ENCODE peak calls at places on chromosomes 3 and 15, in nine cellular contexts. W, E, F, U, T, V, X, D and Q are unnamed samples.

GRCh38 chr3:153221748-153222162 is 59.7 kb downstream of the RAP2B start:
- DNase-seq in W (peak; percentile 57), E (peak; percentile 85), F (peak; percentile 97), U (no peak), T (no peak), V (peak; percentile 99), X (no peak), D (no peak), Q (peak; percentile 99)

GRCh38 chr3:99172736-99173657 is 271.5 kb upstream of the DCBLD2 start:
- DNase-seq in W (peak; percentile 68), E (no peak), F (peak; percentile 86), U (peak; percentile 56), T (peak; percentile 47), V (peak; percentile 56), X (no peak), D (peak; percentile 26), Q (peak; percentile 88)

GRCh38 chr3:9739181-9739580 is 7.6 kb downstream of the BRPF1 start:
- DNase-seq in W (no peak), E (no peak), F (no peak), U (no peak), T (no peak), V (no peak), X (no peak), D (no peak), Q (no peak)

GRCh38 chr3:64740232-64740631 is 52.4 kb upstream of the ADAMTS9 start:
- DNase-seq in W (no peak), E (no peak), F (peak; percentile 11), U (no peak), T (no peak), V (peak; percentile 30), X (no peak), D (no peak), Q (peak; percentile 8)

GRCh38 chr3:46931631-46932441 is 44.7 kb downstream of the CCDC12 start:
- DNase-seq in W (no peak), E (peak; percentile 94), F (peak; percentile 21), U (no peak), T (peak; percentile 84), V (no peak), X (no peak), D (no peak), Q (no peak)

GRCh38 chr3:177960014-177960413 is 576.2 kb upstream of the KCNMB2 start:
- DNase-seq in W (no peak), E (no peak), F (peak; percentile 43), U (no peak), T (no peak), V (peak; percentile 51), X (no peak), D (no peak), Q (peak; percentile 27)

GRCh38 chr3:180036678-180037455 is at the start of gene PEX5L:
- DNase-seq in W (peak; percentile 92), E (peak; percentile 69), F (peak; percentile 19), U (peak; percentile 80), T (peak; percentile 80), V (peak; percentile 52), X (peak; percentile 83), D (no peak), Q (peak; percentile 55)

GRCh38 chr15:60038111-60038521 is 34.0 kb downstream of the FOXB1 start:
- DNase-seq in W (no peak), E (no peak), F (no peak), U (no peak), T (no peak), V (no peak), X (peak; percentile 10), D (no peak), Q (no peak)

GRCh38 chr3:129576514-129577345 is 29.7 kb downstream of the PLXND1 start:
- DNase-seq in W (no peak), E (peak; percentile 94), F (peak; percentile 28), U (no peak), T (no peak), V (no peak), X (no peak), D (no peak), Q (no peak)

GRCh38 chr3:184526158-184526483 is 35.5 kb upstream of the EPHB3 start:
- DNase-seq in W (no peak), E (no peak), F (no peak), U (no peak), T (no peak), V (no peak), X (no peak), D (no peak), Q (peak; percentile 10)

GRCh38 chr3:159157275-159157674 is 355.4 kb downstream of the MFSD1 start:
- DNase-seq in W (no peak), E (no peak), F (no peak), U (no peak), T (no peak), V (no peak), X (no peak), D (no peak), Q (no peak)

GRCh38 chr3:159163656-159164055 is 361.8 kb downstream of the MFSD1 start:
- DNase-seq in W (no peak), E (no peak), F (no peak), U (no peak), T (no peak), V (no peak), X (no peak), D (no peak), Q (no peak)

GRCh38 chr3:159158801-159159200 is 356.9 kb downstream of the MFSD1 start:
- DNase-seq in W (no peak), E (no peak), F (no peak), U (no peak), T (no peak), V (no peak), X (no peak), D (no peak), Q (no peak)

GRCh38 chr3:159159546-159159945 is 357.7 kb downstream of the MFSD1 start:
- DNase-seq in W (no peak), E (no peak), F (no peak), U (no peak), T (no peak), V (no peak), X (no peak), D (no peak), Q (no peak)

GRCh38 chr3:159158213-159158612 is 356.4 kb downstream of the MFSD1 start:
- DNase-seq in W (no peak), E (no peak), F (no peak), U (no peak), T (no peak), V (no peak), X (no peak), D (no peak), Q (peak; percentile 55)
- TF ChIP-seq CTCF in W (no peak), E (no peak), F (no peak), U (no peak), T (no peak), V (no peak), X (no peak), D (no peak), Q (peak; percentile 53)

DNA sequence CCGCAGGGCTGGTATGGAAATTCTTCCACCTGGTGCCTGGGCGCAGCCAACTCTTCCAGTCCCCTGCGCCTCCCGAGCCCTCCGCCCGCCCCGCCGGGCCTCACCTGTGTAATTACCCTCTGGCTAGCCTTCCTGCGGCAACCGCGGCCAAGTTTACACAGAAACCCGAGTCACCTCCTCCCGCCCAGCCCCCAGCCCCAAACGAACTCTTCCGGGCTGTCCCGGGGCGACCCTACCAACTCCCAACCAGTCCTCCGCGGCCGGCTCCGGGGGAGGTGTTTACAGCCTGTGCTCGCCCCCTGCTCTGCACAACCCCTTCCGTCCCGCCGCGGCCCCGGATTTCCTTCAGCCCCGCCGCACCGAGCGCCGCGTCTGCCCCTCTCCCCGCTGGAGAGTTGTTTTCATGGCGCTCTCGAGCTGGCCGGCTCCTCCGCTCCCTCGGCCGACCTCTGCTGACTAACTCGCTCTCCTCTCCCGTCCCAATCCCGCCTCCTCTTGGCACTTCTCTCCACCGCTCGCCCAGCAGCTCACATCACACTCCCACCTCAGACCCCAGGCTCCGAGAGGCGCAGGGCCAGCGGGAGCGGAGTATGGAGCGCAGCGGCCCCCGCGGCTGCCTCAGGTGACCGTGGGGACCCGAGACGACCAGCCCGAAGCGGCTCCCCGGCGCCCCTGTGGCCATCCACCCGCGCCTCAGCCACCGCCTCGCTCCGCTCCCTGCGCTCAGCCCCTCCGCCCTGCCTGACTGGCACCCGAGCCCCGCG is 538 bp downstream of the ATOSA start:
- DNase-seq in W (peak; percentile 68), E (peak; percentile 95), F (peak; percentile 54), U (peak; percentile 60), T (peak; percentile 87), V (peak; percentile 55), X (peak; percentile 71), D (peak; percentile 40), Q (peak; percentile 63)
- TF ChIP-seq CTCF in W (no peak), E (no peak), F (peak; percentile 10), U (no peak), T (peak; percentile 18), V (no peak), X (peak; percentile 5), D (no peak), Q (no peak)

DNA sequence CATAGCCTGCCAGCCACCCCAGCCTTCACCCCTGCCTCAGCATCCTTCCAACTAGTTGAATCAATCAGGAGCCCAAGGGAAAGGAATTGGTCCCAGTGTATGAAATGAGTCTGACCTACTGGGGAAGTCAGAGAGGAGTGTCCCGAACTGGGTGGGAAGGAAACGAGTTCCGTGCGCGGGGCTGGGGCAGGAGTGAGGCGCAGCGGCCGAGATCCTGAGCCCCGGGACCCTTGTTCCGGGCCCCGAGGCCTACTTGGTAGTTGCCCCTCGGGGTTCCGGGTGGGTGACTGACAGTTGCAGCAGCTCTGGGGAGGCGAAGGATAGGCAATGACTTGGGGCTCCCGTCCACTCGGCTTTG is 1.1 kb upstream of the PLCL2 start:
- DNase-seq in W (no peak), E (no peak), F (no peak), U (no peak), T (no peak), V (no peak), X (no peak), D (no peak), Q (no peak)
- TF ChIP-seq CTCF in W (no peak), E (no peak), F (no peak), U (no peak), T (no peak), V (no peak), X (no peak), D (no peak), Q (no peak)

GRCh38 chr15:89305395-89305794 is 29.2 kb downstream of the POLG start:
- DNase-seq in W (no peak), E (no peak), F (no peak), U (no peak), T (no peak), V (no peak), X (no peak), D (no peak), Q (no peak)

GRCh38 chr15:89301304-89302089 is 33.1 kb downstream of the POLG start:
- DNase-seq in W (no peak), E (no peak), F (no peak), U (no peak), T (no peak), V (no peak), X (no peak), D (no peak), Q (no peak)

GRCh38 chr15:89303986-89304385 is 30.6 kb downstream of the POLG start:
- DNase-seq in W (no peak), E (no peak), F (no peak), U (no peak), T (no peak), V (no peak), X (no peak), D (no peak), Q (peak; percentile 9)

DNA sequence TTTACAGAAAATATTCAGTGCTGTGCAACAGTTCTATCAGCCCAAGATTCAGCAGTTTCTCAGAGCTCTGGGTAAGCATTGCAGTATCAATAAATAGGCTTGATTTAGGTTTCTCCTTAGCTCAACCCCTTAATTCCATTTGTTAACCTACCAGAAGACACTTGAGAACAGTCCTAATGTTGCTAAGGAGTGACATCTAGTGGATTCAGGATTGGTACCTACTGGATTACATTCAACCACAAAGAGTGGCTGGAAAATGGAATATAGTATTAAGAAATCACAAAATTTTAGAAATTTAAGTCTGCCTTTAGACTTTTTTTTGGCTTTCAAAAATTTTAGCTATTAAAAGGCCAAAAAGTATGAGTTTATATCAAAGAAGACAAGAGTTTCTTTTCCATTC is 34.7 kb downstream of the POLG start:
- DNase-seq in W (no peak), E (no peak), F (peak; percentile 47), U (no peak), T (no peak), V (peak; percentile 23), X (no peak), D (no peak), Q (peak; percentile 67)
- TF ChIP-seq CTCF in W (no peak), E (no peak), F (peak; percentile 51), U (peak; percentile 47), T (peak; percentile 29), V (peak; percentile 32), X (no peak), D (peak; percentile 56), Q (peak; percentile 40)